ENCODE peak calls at places on chromosome 14, in ten cellular contexts. One of them, this sample, is unnamed.

GRCh38 chr14:21527320-21527679 is 1.2 kb upstream of the SALL2 start:
- DNase-seq in suprapubic skin: no peak
- DNase-seq in GM12865: no peak
- DNase-seq in iris pigment epithelial cell: no peak
- DNase-seq in renal cortical epithelial cell: no peak
- DNase-seq in amygdala: no peak
- DNase-seq in transverse colon: no peak
- DNase-seq in MV-4-11: peak
- DNase-seq in stimulated activated CD8-positive, alpha-beta memory T cell treated with anti-CD3 and anti-CD28 coated beads, Interleukin-15, amount 100 ng/mL, for 4 hours: no peak
- DNase-seq in cardiac fibroblast: no peak
- DNase-seq in this sample: no peak

GRCh38 chr14:91350813-91351507 is 66.7 kb downstream of the CCDC88C start:
- DNase-seq in suprapubic skin: no peak
- DNase-seq in GM12865: peak
- DNase-seq in iris pigment epithelial cell: no peak
- DNase-seq in renal cortical epithelial cell: peak
- DNase-seq in amygdala: no peak
- DNase-seq in transverse colon: no peak
- DNase-seq in MV-4-11: peak
- DNase-seq in stimulated activated CD8-positive, alpha-beta memory T cell treated with anti-CD3 and anti-CD28 coated beads, Interleukin-15, amount 100 ng/mL, for 4 hours: no peak
- DNase-seq in cardiac fibroblast: no peak
- DNase-seq in this sample: no peak

GRCh38 chr14:101561897-101562490 is 699 bp downstream of the DIO3 start:
- DNase-seq in suprapubic skin: no peak
- DNase-seq in GM12865: no peak
- DNase-seq in iris pigment epithelial cell: no peak
- DNase-seq in renal cortical epithelial cell: no peak
- DNase-seq in amygdala: no peak
- DNase-seq in transverse colon: no peak
- DNase-seq in MV-4-11: no peak
- DNase-seq in stimulated activated CD8-positive, alpha-beta memory T cell treated with anti-CD3 and anti-CD28 coated beads, Interleukin-15, amount 100 ng/mL, for 4 hours: no peak
- DNase-seq in cardiac fibroblast: no peak
- DNase-seq in this sample: no peak

GRCh38 chr14:94489336-94489735 is 13.3 kb upstream of the SERPINA9 start:
- DNase-seq in suprapubic skin: no peak
- DNase-seq in GM12865: no peak
- DNase-seq in iris pigment epithelial cell: no peak
- DNase-seq in renal cortical epithelial cell: no peak
- DNase-seq in amygdala: no peak
- DNase-seq in transverse colon: no peak
- DNase-seq in MV-4-11: no peak
- DNase-seq in stimulated activated CD8-positive, alpha-beta memory T cell treated with anti-CD3 and anti-CD28 coated beads, Interleukin-15, amount 100 ng/mL, for 4 hours: no peak
- DNase-seq in cardiac fibroblast: no peak
- DNase-seq in this sample: no peak

GRCh38 chr14:91019673-91020072 is 40.8 kb downstream of the RPS6KA5 start:
- DNase-seq in suprapubic skin: no peak
- DNase-seq in GM12865: no peak
- DNase-seq in iris pigment epithelial cell: no peak
- DNase-seq in renal cortical epithelial cell: no peak
- DNase-seq in amygdala: no peak
- DNase-seq in transverse colon: no peak
- DNase-seq in MV-4-11: no peak
- DNase-seq in stimulated activated CD8-positive, alpha-beta memory T cell treated with anti-CD3 and anti-CD28 coated beads, Interleukin-15, amount 100 ng/mL, for 4 hours: no peak
- DNase-seq in cardiac fibroblast: no peak
- DNase-seq in this sample: no peak

GRCh38 chr14:95294834-95295599 is 24.7 kb downstream of the CLMN start:
- DNase-seq in suprapubic skin: no peak
- DNase-seq in GM12865: no peak
- DNase-seq in iris pigment epithelial cell: peak
- DNase-seq in renal cortical epithelial cell: peak
- DNase-seq in amygdala: no peak
- DNase-seq in transverse colon: peak
- DNase-seq in MV-4-11: no peak
- DNase-seq in stimulated activated CD8-positive, alpha-beta memory T cell treated with anti-CD3 and anti-CD28 coated beads, Interleukin-15, amount 100 ng/mL, for 4 hours: no peak
- DNase-seq in cardiac fibroblast: peak
- DNase-seq in this sample: peak

GRCh38 chr14:89302396-89302950 is 114.6 kb downstream of the FOXN3 start:
- DNase-seq in suprapubic skin: no peak
- DNase-seq in GM12865: no peak
- DNase-seq in iris pigment epithelial cell: peak
- DNase-seq in renal cortical epithelial cell: no peak
- DNase-seq in amygdala: no peak
- DNase-seq in transverse colon: no peak
- DNase-seq in MV-4-11: no peak
- DNase-seq in stimulated activated CD8-positive, alpha-beta memory T cell treated with anti-CD3 and anti-CD28 coated beads, Interleukin-15, amount 100 ng/mL, for 4 hours: no peak
- DNase-seq in cardiac fibroblast: no peak
- DNase-seq in this sample: no peak

GRCh38 chr14:67641902-67642749 is 22.4 kb downstream of the ARG2 start:
- DNase-seq in suprapubic skin: no peak
- DNase-seq in GM12865: no peak
- DNase-seq in iris pigment epithelial cell: no peak
- DNase-seq in renal cortical epithelial cell: no peak
- DNase-seq in amygdala: no peak
- DNase-seq in transverse colon: no peak
- DNase-seq in MV-4-11: no peak
- DNase-seq in stimulated activated CD8-positive, alpha-beta memory T cell treated with anti-CD3 and anti-CD28 coated beads, Interleukin-15, amount 100 ng/mL, for 4 hours: no peak
- DNase-seq in cardiac fibroblast: no peak
- DNase-seq in this sample: no peak

GRCh38 chr14:54120260-54120659 is 163.6 kb upstream of the BMP4 start:
- DNase-seq in suprapubic skin: no peak
- DNase-seq in GM12865: no peak
- DNase-seq in iris pigment epithelial cell: no peak
- DNase-seq in renal cortical epithelial cell: peak
- DNase-seq in amygdala: no peak
- DNase-seq in transverse colon: no peak
- DNase-seq in MV-4-11: no peak
- DNase-seq in stimulated activated CD8-positive, alpha-beta memory T cell treated with anti-CD3 and anti-CD28 coated beads, Interleukin-15, amount 100 ng/mL, for 4 hours: no peak
- DNase-seq in cardiac fibroblast: no peak
- DNase-seq in this sample: peak

GRCh38 chr14:90521121-90521929 is 124.5 kb downstream of the CALM1 start:
- DNase-seq in suprapubic skin: no peak
- DNase-seq in GM12865: no peak
- DNase-seq in iris pigment epithelial cell: peak
- DNase-seq in renal cortical epithelial cell: peak
- DNase-seq in amygdala: no peak
- DNase-seq in transverse colon: no peak
- DNase-seq in MV-4-11: no peak
- DNase-seq in stimulated activated CD8-positive, alpha-beta memory T cell treated with anti-CD3 and anti-CD28 coated beads, Interleukin-15, amount 100 ng/mL, for 4 hours: no peak
- DNase-seq in cardiac fibroblast: no peak
- DNase-seq in this sample: peak

GRCh38 chr14:54845616-54846015 is 57.0 kb downstream of the GCH1 start:
- DNase-seq in suprapubic skin: no peak
- DNase-seq in GM12865: no peak
- DNase-seq in iris pigment epithelial cell: no peak
- DNase-seq in renal cortical epithelial cell: no peak
- DNase-seq in amygdala: no peak
- DNase-seq in transverse colon: no peak
- DNase-seq in MV-4-11: no peak
- DNase-seq in stimulated activated CD8-positive, alpha-beta memory T cell treated with anti-CD3 and anti-CD28 coated beads, Interleukin-15, amount 100 ng/mL, for 4 hours: no peak
- DNase-seq in cardiac fibroblast: no peak
- DNase-seq in this sample: no peak

GRCh38 chr14:51410846-51411245 is 170.8 kb downstream of the TMX1 start:
- DNase-seq in suprapubic skin: no peak
- DNase-seq in GM12865: no peak
- DNase-seq in iris pigment epithelial cell: no peak
- DNase-seq in renal cortical epithelial cell: no peak
- DNase-seq in amygdala: no peak
- DNase-seq in transverse colon: no peak
- DNase-seq in MV-4-11: no peak
- DNase-seq in stimulated activated CD8-positive, alpha-beta memory T cell treated with anti-CD3 and anti-CD28 coated beads, Interleukin-15, amount 100 ng/mL, for 4 hours: no peak
- DNase-seq in cardiac fibroblast: no peak
- DNase-seq in this sample: peak

GRCh38 chr14:106277503-106277902 is 751.1 kb downstream of the TMEM121 start:
- DNase-seq in suprapubic skin: no peak
- DNase-seq in GM12865: peak
- DNase-seq in iris pigment epithelial cell: no peak
- DNase-seq in renal cortical epithelial cell: no peak
- DNase-seq in amygdala: no peak
- DNase-seq in transverse colon: peak
- DNase-seq in MV-4-11: no peak
- DNase-seq in stimulated activated CD8-positive, alpha-beta memory T cell treated with anti-CD3 and anti-CD28 coated beads, Interleukin-15, amount 100 ng/mL, for 4 hours: no peak
- DNase-seq in cardiac fibroblast: no peak
- DNase-seq in this sample: no peak

GRCh38 chr14:98974113-98974512 is 297.9 kb downstream of the BCL11B start:
- DNase-seq in suprapubic skin: no peak
- DNase-seq in GM12865: no peak
- DNase-seq in iris pigment epithelial cell: no peak
- DNase-seq in renal cortical epithelial cell: no peak
- DNase-seq in amygdala: no peak
- DNase-seq in transverse colon: no peak
- DNase-seq in MV-4-11: no peak
- DNase-seq in stimulated activated CD8-positive, alpha-beta memory T cell treated with anti-CD3 and anti-CD28 coated beads, Interleukin-15, amount 100 ng/mL, for 4 hours: no peak
- DNase-seq in cardiac fibroblast: no peak
- DNase-seq in this sample: no peak

GRCh38 chr14:105292810-105293711 is 7.7 kb downstream of the BRF1 start:
- DNase-seq in suprapubic skin: no peak
- DNase-seq in GM12865: no peak
- DNase-seq in iris pigment epithelial cell: no peak
- DNase-seq in renal cortical epithelial cell: no peak
- DNase-seq in amygdala: no peak
- DNase-seq in transverse colon: no peak
- DNase-seq in MV-4-11: peak
- DNase-seq in stimulated activated CD8-positive, alpha-beta memory T cell treated with anti-CD3 and anti-CD28 coated beads, Interleukin-15, amount 100 ng/mL, for 4 hours: no peak
- DNase-seq in cardiac fibroblast: no peak
- DNase-seq in this sample: no peak

GRCh38 chr14:106308839-106309389 is 782.5 kb downstream of the TMEM121 start:
- DNase-seq in suprapubic skin: no peak
- DNase-seq in GM12865: peak
- DNase-seq in iris pigment epithelial cell: peak
- DNase-seq in renal cortical epithelial cell: no peak
- DNase-seq in amygdala: no peak
- DNase-seq in transverse colon: peak
- DNase-seq in MV-4-11: peak
- DNase-seq in stimulated activated CD8-positive, alpha-beta memory T cell treated with anti-CD3 and anti-CD28 coated beads, Interleukin-15, amount 100 ng/mL, for 4 hours: peak
- DNase-seq in cardiac fibroblast: peak
- DNase-seq in this sample: peak

GRCh38 chr14:37253905-37254304 is 56.2 kb downstream of the MIPOL1 start:
- DNase-seq in suprapubic skin: no peak
- DNase-seq in GM12865: no peak
- DNase-seq in iris pigment epithelial cell: peak
- DNase-seq in renal cortical epithelial cell: peak
- DNase-seq in amygdala: no peak
- DNase-seq in transverse colon: no peak
- DNase-seq in MV-4-11: no peak
- DNase-seq in stimulated activated CD8-positive, alpha-beta memory T cell treated with anti-CD3 and anti-CD28 coated beads, Interleukin-15, amount 100 ng/mL, for 4 hours: no peak
- DNase-seq in cardiac fibroblast: peak
- DNase-seq in this sample: peak

GRCh38 chr14:28536889-28537288 is 229.7 kb upstream of the FOXG1 start:
- DNase-seq in suprapubic skin: no peak
- DNase-seq in GM12865: no peak
- DNase-seq in iris pigment epithelial cell: no peak
- DNase-seq in renal cortical epithelial cell: no peak
- DNase-seq in amygdala: no peak
- DNase-seq in transverse colon: no peak
- DNase-seq in MV-4-11: no peak
- DNase-seq in stimulated activated CD8-positive, alpha-beta memory T cell treated with anti-CD3 and anti-CD28 coated beads, Interleukin-15, amount 100 ng/mL, for 4 hours: no peak
- DNase-seq in cardiac fibroblast: no peak
- DNase-seq in this sample: no peak

GRCh38 chr14:60304509-60304908 is 55.5 kb downstream of the PPM1A start:
- DNase-seq in suprapubic skin: no peak
- DNase-seq in GM12865: no peak
- DNase-seq in iris pigment epithelial cell: no peak
- DNase-seq in renal cortical epithelial cell: peak
- DNase-seq in amygdala: no peak
- DNase-seq in transverse colon: no peak
- DNase-seq in MV-4-11: no peak
- DNase-seq in stimulated activated CD8-positive, alpha-beta memory T cell treated with anti-CD3 and anti-CD28 coated beads, Interleukin-15, amount 100 ng/mL, for 4 hours: no peak
- DNase-seq in cardiac fibroblast: no peak
- DNase-seq in this sample: no peak

GRCh38 chr14:69363964-69364363 is 34.1 kb downstream of the ERH start:
- DNase-seq in suprapubic skin: no peak
- DNase-seq in GM12865: no peak
- DNase-seq in iris pigment epithelial cell: no peak
- DNase-seq in renal cortical epithelial cell: no peak
- DNase-seq in amygdala: no peak
- DNase-seq in transverse colon: no peak
- DNase-seq in MV-4-11: no peak
- DNase-seq in stimulated activated CD8-positive, alpha-beta memory T cell treated with anti-CD3 and anti-CD28 coated beads, Interleukin-15, amount 100 ng/mL, for 4 hours: no peak
- DNase-seq in cardiac fibroblast: no peak
- DNase-seq in this sample: no peak

GRCh38 chr14:68979722-68980552 is 835 bp upstream of the ACTN1 start:
- DNase-seq in suprapubic skin: peak
- DNase-seq in GM12865: no peak
- DNase-seq in iris pigment epithelial cell: no peak
- DNase-seq in renal cortical epithelial cell: peak
- DNase-seq in amygdala: no peak
- DNase-seq in transverse colon: peak
- DNase-seq in MV-4-11: no peak
- DNase-seq in stimulated activated CD8-positive, alpha-beta memory T cell treated with anti-CD3 and anti-CD28 coated beads, Interleukin-15, amount 100 ng/mL, for 4 hours: no peak
- DNase-seq in cardiac fibroblast: peak
- DNase-seq in this sample: peak

GRCh38 chr14:60183724-60184596 is 18.8 kb upstream of the DHRS7 start:
- DNase-seq in suprapubic skin: no peak
- DNase-seq in GM12865: peak
- DNase-seq in iris pigment epithelial cell: peak
- DNase-seq in renal cortical epithelial cell: peak
- DNase-seq in amygdala: no peak
- DNase-seq in transverse colon: no peak
- DNase-seq in MV-4-11: peak
- DNase-seq in stimulated activated CD8-positive, alpha-beta memory T cell treated with anti-CD3 and anti-CD28 coated beads, Interleukin-15, amount 100 ng/mL, for 4 hours: no peak
- DNase-seq in cardiac fibroblast: peak
- DNase-seq in this sample: peak

GRCh38 chr14:54329082-54329695 is 67.6 kb upstream of the CDKN3 start:
- DNase-seq in suprapubic skin: no peak
- DNase-seq in GM12865: peak
- DNase-seq in iris pigment epithelial cell: peak
- DNase-seq in renal cortical epithelial cell: peak
- DNase-seq in amygdala: no peak
- DNase-seq in transverse colon: peak
- DNase-seq in MV-4-11: peak
- DNase-seq in stimulated activated CD8-positive, alpha-beta memory T cell treated with anti-CD3 and anti-CD28 coated beads, Interleukin-15, amount 100 ng/mL, for 4 hours: no peak
- DNase-seq in cardiac fibroblast: peak
- DNase-seq in this sample: peak

GRCh38 chr14:58690801-58691516 is 53.2 kb downstream of the DACT1 start:
- DNase-seq in suprapubic skin: no peak
- DNase-seq in GM12865: no peak
- DNase-seq in iris pigment epithelial cell: no peak
- DNase-seq in renal cortical epithelial cell: no peak
- DNase-seq in amygdala: no peak
- DNase-seq in transverse colon: peak
- DNase-seq in MV-4-11: no peak
- DNase-seq in stimulated activated CD8-positive, alpha-beta memory T cell treated with anti-CD3 and anti-CD28 coated beads, Interleukin-15, amount 100 ng/mL, for 4 hours: no peak
- DNase-seq in cardiac fibroblast: peak
- DNase-seq in this sample: no peak

GRCh38 chr14:70640938-70641547 is 673 bp upstream of the TTC9 start:
- DNase-seq in suprapubic skin: no peak
- DNase-seq in GM12865: peak
- DNase-seq in iris pigment epithelial cell: peak
- DNase-seq in renal cortical epithelial cell: peak
- DNase-seq in amygdala: no peak
- DNase-seq in transverse colon: peak
- DNase-seq in MV-4-11: no peak
- DNase-seq in stimulated activated CD8-positive, alpha-beta memory T cell treated with anti-CD3 and anti-CD28 coated beads, Interleukin-15, amount 100 ng/mL, for 4 hours: no peak
- DNase-seq in cardiac fibroblast: peak
- DNase-seq in this sample: peak